ENCODE peak calls at places on chromosomes 3 and 15, in eight cellular contexts. One of them, this sample, is unnamed.

GRCh38 chr3:65368866-65369265 is 669.9 kb downstream of the MAGI1 start:
- DNase-seq in GM12865: no peak
- DNase-seq in H9: no peak
- DNase-seq in neural crest cell: no peak
- DNase-seq in adrenal gland: no peak
- DNase-seq in CD8-positive, alpha-beta T cell: no peak
- DNase-seq in kidney epithelial cell: no peak
- DNase-seq in psoas muscle: no peak
- DNase-seq in this sample: no peak

GRCh38 chr15:35753486-35753885 is 207.5 kb upstream of the DPH6 start:
- DNase-seq in GM12865: no peak
- DNase-seq in H9: no peak
- DNase-seq in neural crest cell: no peak
- DNase-seq in adrenal gland: no peak
- DNase-seq in CD8-positive, alpha-beta T cell: no peak
- DNase-seq in kidney epithelial cell: peak
- DNase-seq in psoas muscle: no peak
- DNase-seq in this sample: no peak

GRCh38 chr3:127717357-127718243 is 44.8 kb downstream of the ABTB1 start:
- DNase-seq in GM12865: no peak
- DNase-seq in H9: no peak
- DNase-seq in neural crest cell: no peak
- DNase-seq in adrenal gland: peak
- DNase-seq in CD8-positive, alpha-beta T cell: no peak
- DNase-seq in kidney epithelial cell: no peak
- DNase-seq in psoas muscle: no peak
- DNase-seq in this sample: no peak

GRCh38 chr15:70098461-70099166 is 897 bp upstream of the TLE3 start:
- DNase-seq in GM12865: peak
- DNase-seq in H9: peak
- DNase-seq in neural crest cell: peak
- DNase-seq in adrenal gland: peak
- DNase-seq in CD8-positive, alpha-beta T cell: peak
- DNase-seq in kidney epithelial cell: no peak
- DNase-seq in psoas muscle: peak
- DNase-seq in this sample: peak

GRCh38 chr3:101976473-101976872 is 127.2 kb downstream of the NFKBIZ start:
- DNase-seq in GM12865: peak
- DNase-seq in H9: no peak
- DNase-seq in neural crest cell: no peak
- DNase-seq in adrenal gland: no peak
- DNase-seq in CD8-positive, alpha-beta T cell: no peak
- DNase-seq in kidney epithelial cell: no peak
- DNase-seq in psoas muscle: no peak
- DNase-seq in this sample: no peak

GRCh38 chr3:97297032-97297431 is 467.5 kb upstream of the ARL6 start:
- DNase-seq in GM12865: no peak
- DNase-seq in H9: no peak
- DNase-seq in neural crest cell: no peak
- DNase-seq in adrenal gland: no peak
- DNase-seq in CD8-positive, alpha-beta T cell: no peak
- DNase-seq in kidney epithelial cell: no peak
- DNase-seq in psoas muscle: no peak
- DNase-seq in this sample: no peak

GRCh38 chr15:70569139-70569717 is 194.1 kb downstream of the UACA start:
- DNase-seq in GM12865: peak
- DNase-seq in H9: peak
- DNase-seq in neural crest cell: no peak
- DNase-seq in adrenal gland: no peak
- DNase-seq in CD8-positive, alpha-beta T cell: peak
- DNase-seq in kidney epithelial cell: no peak
- DNase-seq in psoas muscle: no peak
- DNase-seq in this sample: no peak

GRCh38 chr3:192352142-192352541 is 375.2 kb downstream of the FGF12 start:
- DNase-seq in GM12865: no peak
- DNase-seq in H9: no peak
- DNase-seq in neural crest cell: no peak
- DNase-seq in adrenal gland: no peak
- DNase-seq in CD8-positive, alpha-beta T cell: no peak
- DNase-seq in kidney epithelial cell: no peak
- DNase-seq in psoas muscle: no peak
- DNase-seq in this sample: no peak

DNA sequence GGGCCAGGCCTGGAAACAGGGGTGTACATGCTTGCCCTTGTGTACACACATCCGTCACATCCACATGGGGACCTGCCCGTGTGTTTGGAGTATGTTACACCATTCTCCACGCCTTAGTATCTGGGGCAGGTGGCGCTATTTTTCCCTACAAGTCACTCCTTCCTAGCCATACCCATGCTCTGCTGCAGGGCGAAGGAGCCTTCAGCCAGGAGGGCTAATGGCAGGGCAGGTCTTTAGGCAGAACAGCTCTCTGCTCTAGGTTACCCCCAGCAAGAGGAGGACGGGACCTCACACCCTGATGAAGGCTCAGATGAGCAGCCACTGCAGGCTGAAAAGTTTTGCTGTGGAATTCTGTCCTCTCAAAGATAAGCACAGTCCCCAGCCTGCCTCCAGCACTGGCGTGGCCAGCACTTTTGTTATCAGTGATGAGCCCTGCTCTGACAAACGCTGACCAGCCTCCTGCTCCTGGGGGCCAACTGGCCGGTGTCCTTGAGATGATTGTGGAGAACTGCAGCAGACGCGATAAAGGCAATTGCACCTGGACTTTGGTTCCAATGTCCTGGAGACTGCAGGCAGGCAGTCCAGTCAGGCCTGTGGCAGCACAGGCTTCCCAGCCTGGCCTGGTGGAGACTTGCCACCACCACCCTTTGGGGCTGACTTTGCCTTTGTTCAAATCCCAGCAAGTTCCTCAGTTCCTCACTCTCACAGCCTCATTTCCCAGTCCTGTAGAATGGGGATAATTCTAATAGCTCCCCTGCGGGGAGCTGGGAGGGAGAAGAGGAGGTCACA is 19.8 kb upstream of the PIGZ start:
- DNase-seq in GM12865: no peak
- DNase-seq in H9: peak
- DNase-seq in neural crest cell: no peak
- DNase-seq in adrenal gland: peak
- DNase-seq in CD8-positive, alpha-beta T cell: no peak
- DNase-seq in kidney epithelial cell: no peak
- DNase-seq in psoas muscle: no peak
- DNase-seq in this sample: peak
- TF ChIP-seq CTCF in GM12865: no peak
- TF ChIP-seq CTCF in H9: peak
- TF ChIP-seq CTCF in neural crest cell: no peak
- TF ChIP-seq CTCF in adrenal gland: no peak
- TF ChIP-seq CTCF in CD8-positive, alpha-beta T cell: no peak
- TF ChIP-seq CTCF in kidney epithelial cell: no peak
- TF ChIP-seq CTCF in psoas muscle: no peak
- TF ChIP-seq CTCF in this sample: no peak

GRCh38 chr3:45991341-45991740 is 4.3 kb downstream of the FYCO1 start:
- DNase-seq in GM12865: no peak
- DNase-seq in H9: no peak
- DNase-seq in neural crest cell: no peak
- DNase-seq in adrenal gland: no peak
- DNase-seq in CD8-positive, alpha-beta T cell: no peak
- DNase-seq in kidney epithelial cell: no peak
- DNase-seq in psoas muscle: no peak
- DNase-seq in this sample: no peak
- TF ChIP-seq CTCF in GM12865: no peak
- TF ChIP-seq CTCF in H9: no peak
- TF ChIP-seq CTCF in neural crest cell: no peak
- TF ChIP-seq CTCF in adrenal gland: no peak
- TF ChIP-seq CTCF in CD8-positive, alpha-beta T cell: no peak
- TF ChIP-seq CTCF in kidney epithelial cell: no peak
- TF ChIP-seq CTCF in psoas muscle: no peak
- TF ChIP-seq CTCF in this sample: no peak

GRCh38 chr15:33005582-33005981 is 188.9 kb downstream of the FMN1 start:
- DNase-seq in GM12865: no peak
- DNase-seq in H9: no peak
- DNase-seq in neural crest cell: no peak
- DNase-seq in adrenal gland: no peak
- DNase-seq in CD8-positive, alpha-beta T cell: no peak
- DNase-seq in kidney epithelial cell: no peak
- DNase-seq in psoas muscle: no peak
- DNase-seq in this sample: no peak

GRCh38 chr15:33008284-33009011 is 186.1 kb downstream of the FMN1 start:
- DNase-seq in GM12865: no peak
- DNase-seq in H9: no peak
- DNase-seq in neural crest cell: no peak
- DNase-seq in adrenal gland: no peak
- DNase-seq in CD8-positive, alpha-beta T cell: no peak
- DNase-seq in kidney epithelial cell: no peak
- DNase-seq in psoas muscle: no peak
- DNase-seq in this sample: no peak

GRCh38 chr15:33009603-33010002 is 184.9 kb downstream of the FMN1 start:
- DNase-seq in GM12865: no peak
- DNase-seq in H9: no peak
- DNase-seq in neural crest cell: no peak
- DNase-seq in adrenal gland: no peak
- DNase-seq in CD8-positive, alpha-beta T cell: no peak
- DNase-seq in kidney epithelial cell: no peak
- DNase-seq in psoas muscle: no peak
- DNase-seq in this sample: no peak

GRCh38 chr15:33009026-33009425 is 185.5 kb downstream of the FMN1 start:
- DNase-seq in GM12865: no peak
- DNase-seq in H9: no peak
- DNase-seq in neural crest cell: no peak
- DNase-seq in adrenal gland: no peak
- DNase-seq in CD8-positive, alpha-beta T cell: no peak
- DNase-seq in kidney epithelial cell: no peak
- DNase-seq in psoas muscle: no peak
- DNase-seq in this sample: no peak

GRCh38 chr15:33007295-33007855 is 187.1 kb downstream of the FMN1 start:
- DNase-seq in GM12865: no peak
- DNase-seq in H9: peak
- DNase-seq in neural crest cell: no peak
- DNase-seq in adrenal gland: no peak
- DNase-seq in CD8-positive, alpha-beta T cell: no peak
- DNase-seq in kidney epithelial cell: no peak
- DNase-seq in psoas muscle: no peak
- DNase-seq in this sample: no peak
- TF ChIP-seq CTCF in GM12865: no peak
- TF ChIP-seq CTCF in H9: peak
- TF ChIP-seq CTCF in neural crest cell: peak
- TF ChIP-seq CTCF in adrenal gland: no peak
- TF ChIP-seq CTCF in CD8-positive, alpha-beta T cell: no peak
- TF ChIP-seq CTCF in kidney epithelial cell: peak
- TF ChIP-seq CTCF in psoas muscle: no peak
- TF ChIP-seq CTCF in this sample: peak

GRCh38 chr15:55709458-55709857 is 33.5 kb downstream of the PRTG start:
- DNase-seq in GM12865: no peak
- DNase-seq in H9: no peak
- DNase-seq in neural crest cell: no peak
- DNase-seq in adrenal gland: no peak
- DNase-seq in CD8-positive, alpha-beta T cell: no peak
- DNase-seq in kidney epithelial cell: no peak
- DNase-seq in psoas muscle: no peak
- DNase-seq in this sample: no peak

GRCh38 chr15:55710286-55710685 is 32.7 kb downstream of the PRTG start:
- DNase-seq in GM12865: no peak
- DNase-seq in H9: no peak
- DNase-seq in neural crest cell: no peak
- DNase-seq in adrenal gland: no peak
- DNase-seq in CD8-positive, alpha-beta T cell: no peak
- DNase-seq in kidney epithelial cell: no peak
- DNase-seq in psoas muscle: no peak
- DNase-seq in this sample: no peak

GRCh38 chr15:55715355-55716076 is 27.4 kb downstream of the PRTG start:
- DNase-seq in GM12865: no peak
- DNase-seq in H9: peak
- DNase-seq in neural crest cell: no peak
- DNase-seq in adrenal gland: no peak
- DNase-seq in CD8-positive, alpha-beta T cell: no peak
- DNase-seq in kidney epithelial cell: no peak
- DNase-seq in psoas muscle: no peak
- DNase-seq in this sample: no peak

GRCh38 chr15:55714064-55714463 is 28.9 kb downstream of the PRTG start:
- DNase-seq in GM12865: no peak
- DNase-seq in H9: no peak
- DNase-seq in neural crest cell: no peak
- DNase-seq in adrenal gland: no peak
- DNase-seq in CD8-positive, alpha-beta T cell: no peak
- DNase-seq in kidney epithelial cell: no peak
- DNase-seq in psoas muscle: no peak
- DNase-seq in this sample: no peak

DNA sequence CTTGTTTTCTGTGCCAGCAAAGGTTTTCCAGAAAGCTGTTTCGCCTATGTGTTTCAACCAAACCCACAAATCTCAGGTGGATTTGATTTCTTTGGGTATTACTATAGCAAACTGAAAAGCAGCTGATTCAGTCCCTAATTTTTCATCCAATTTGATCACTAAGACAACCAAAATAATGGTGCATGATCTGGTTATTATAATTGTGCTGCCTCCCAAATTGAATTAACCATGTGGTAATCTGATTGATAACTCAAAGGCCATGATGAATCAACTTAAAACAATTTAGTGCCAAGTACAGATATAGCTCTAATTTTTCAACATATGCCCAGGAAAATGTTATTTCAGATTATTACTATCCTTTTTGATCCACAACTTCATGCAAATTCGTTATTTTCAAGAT is 30.6 kb downstream of the PRTG start:
- DNase-seq in GM12865: no peak
- DNase-seq in H9: no peak
- DNase-seq in neural crest cell: no peak
- DNase-seq in adrenal gland: no peak
- DNase-seq in CD8-positive, alpha-beta T cell: no peak
- DNase-seq in kidney epithelial cell: no peak
- DNase-seq in psoas muscle: no peak
- DNase-seq in this sample: no peak
- TF ChIP-seq CTCF in GM12865: no peak
- TF ChIP-seq CTCF in H9: no peak
- TF ChIP-seq CTCF in neural crest cell: no peak
- TF ChIP-seq CTCF in adrenal gland: no peak
- TF ChIP-seq CTCF in CD8-positive, alpha-beta T cell: no peak
- TF ChIP-seq CTCF in kidney epithelial cell: no peak
- TF ChIP-seq CTCF in psoas muscle: no peak
- TF ChIP-seq CTCF in this sample: no peak

DNA sequence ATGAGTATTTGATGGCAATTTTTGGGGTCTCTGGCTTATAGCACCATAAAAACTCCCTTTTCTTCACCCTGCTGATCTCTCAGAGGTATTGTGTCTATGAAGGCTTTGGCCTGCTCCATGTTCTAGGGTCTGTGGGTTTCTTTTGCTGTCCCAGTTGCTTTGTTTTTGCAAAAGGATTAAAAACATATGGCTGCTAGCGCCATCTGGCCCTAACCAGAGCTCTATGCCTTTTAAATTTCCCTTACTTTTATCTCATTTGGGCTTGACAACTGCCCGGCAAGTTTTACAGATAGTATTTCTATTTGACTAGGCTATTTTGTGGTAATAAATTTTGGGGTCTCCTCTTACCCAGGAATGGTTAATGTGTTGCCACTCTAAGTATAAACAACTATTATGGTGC is 6.4 kb upstream of the GHRL start:
- DNase-seq in GM12865: no peak
- DNase-seq in H9: no peak
- DNase-seq in neural crest cell: no peak
- DNase-seq in adrenal gland: no peak
- DNase-seq in CD8-positive, alpha-beta T cell: no peak
- DNase-seq in kidney epithelial cell: no peak
- DNase-seq in psoas muscle: no peak
- DNase-seq in this sample: no peak
- TF ChIP-seq CTCF in GM12865: no peak
- TF ChIP-seq CTCF in H9: peak
- TF ChIP-seq CTCF in neural crest cell: no peak
- TF ChIP-seq CTCF in adrenal gland: no peak
- TF ChIP-seq CTCF in CD8-positive, alpha-beta T cell: no peak
- TF ChIP-seq CTCF in kidney epithelial cell: no peak
- TF ChIP-seq CTCF in psoas muscle: no peak
- TF ChIP-seq CTCF in this sample: peak

This sample was measured in chondrocyte.